ENCODE peak calls at places on chromosomes 12 and 14, in eight cellular contexts. J, V, P, C, A, Z, W and Y are unnamed samples.
A peak's percentile ranks its signal among the peaks of the same experiment; 100 is the strongest.

GRCh38 chr14:75315143-75315542 is 36.5 kb downstream of the FOS start:
- DNase-seq in J (peak; percentile 70), V (peak; percentile 44), P (no peak), C (no peak), A (no peak), Z (peak; percentile 84), W (no peak), Y (peak; percentile 42)

GRCh38 chr12:120377611-120378010 is 8.6 kb upstream of the MSI1 start:
- DNase-seq in J (no peak), V (no peak), P (no peak), C (no peak), A (no peak), Z (no peak), W (no peak), Y (no peak)

GRCh38 chr12:1642513-1642912 is 13.5 kb downstream of the WNT5B start:
- DNase-seq in J (no peak), V (no peak), P (no peak), C (no peak), A (no peak), Z (no peak), W (no peak), Y (no peak)

GRCh38 chr14:102872020-102872419 is 50.4 kb upstream of the AMN start:
- DNase-seq in J (no peak), V (no peak), P (no peak), C (no peak), A (no peak), Z (no peak), W (no peak), Y (no peak)

GRCh38 chr12:62522984-62523383 is 56.4 kb downstream of the MON2 start:
- DNase-seq in J (no peak), V (no peak), P (no peak), C (no peak), A (no peak), Z (no peak), W (no peak), Y (no peak)

GRCh38 chr12:13071305-13072280 is 27.4 kb downstream of the FAM234B start:
- DNase-seq in J (no peak), V (no peak), P (no peak), C (no peak), A (no peak), Z (no peak), W (no peak), Y (no peak)

GRCh38 chr14:75615200-75615599 is 36.8 kb downstream of the FLVCR2 start:
- DNase-seq in J (no peak), V (no peak), P (no peak), C (peak; percentile 75), A (no peak), Z (no peak), W (no peak), Y (no peak)

GRCh38 chr12:132524405-132524804 is 34.5 kb downstream of the FBRSL1 start:
- DNase-seq in J (peak; percentile 93), V (no peak), P (no peak), C (no peak), A (no peak), Z (peak; percentile 38), W (no peak), Y (peak; percentile 3)

GRCh38 chr12:62716037-62716436 is 218.9 kb downstream of the PPM1H start:
- DNase-seq in J (no peak), V (no peak), P (no peak), C (no peak), A (no peak), Z (no peak), W (no peak), Y (no peak)

GRCh38 chr14:106455026-106455425 is 928.6 kb downstream of the TMEM121 start:
- DNase-seq in J (no peak), V (peak; percentile 55), P (no peak), C (no peak), A (no peak), Z (no peak), W (no peak), Y (no peak)

GRCh38 chr14:106460916-106461315 is 934.5 kb downstream of the TMEM121 start:
- DNase-seq in J (no peak), V (no peak), P (no peak), C (no peak), A (no peak), Z (no peak), W (no peak), Y (no peak)

GRCh38 chr14:106459971-106460730 is 933.8 kb downstream of the TMEM121 start:
- DNase-seq in J (no peak), V (peak; percentile 58), P (no peak), C (no peak), A (no peak), Z (no peak), W (no peak), Y (no peak)
- TF ChIP-seq CTCF in J (peak; percentile 62), V (peak; percentile 68), P (no peak), C (peak; percentile 39), A (no peak), Z (no peak), W (no peak), Y (no peak)

GRCh38 chr12:87266305-87266704 is 762.9 kb downstream of the C12orf50 start:
- DNase-seq in J (no peak), V (peak; percentile 6), P (peak; percentile 17), C (no peak), A (no peak), Z (no peak), W (no peak), Y (no peak)
- TF ChIP-seq CTCF in J (peak; percentile 23), V (peak; percentile 56), P (peak; percentile 26), C (no peak), A (no peak), Z (peak; percentile 16), W (no peak), Y (no peak)

GRCh38 chr14:34794217-34794616 is 79.8 kb upstream of the CFL2 start:
- DNase-seq in J (no peak), V (no peak), P (no peak), C (no peak), A (no peak), Z (no peak), W (no peak), Y (no peak)
- TF ChIP-seq CTCF in J (no peak), V (no peak), P (no peak), C (no peak), A (no peak), Z (no peak), W (no peak), Y (no peak)

DNA sequence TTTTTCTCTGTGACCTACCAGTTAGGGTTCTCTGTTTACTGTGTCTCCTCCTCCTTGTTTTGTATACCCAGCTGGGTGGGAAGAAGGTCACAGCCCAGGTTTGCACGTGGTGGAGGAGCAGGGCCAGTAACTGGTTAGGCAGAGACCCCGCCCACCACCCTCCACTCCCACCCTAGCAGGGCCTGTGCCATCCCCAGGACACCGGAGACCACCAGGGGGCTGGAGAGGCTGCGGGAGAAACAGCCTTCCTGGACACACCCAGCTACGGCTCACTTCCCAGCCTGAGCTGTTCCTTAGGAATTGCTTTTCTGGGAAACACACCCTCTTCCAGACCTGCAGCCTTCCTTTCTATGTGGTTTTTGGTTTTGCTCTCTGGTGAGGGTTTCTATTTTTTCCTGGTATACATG is 21.1 kb downstream of the BDKRB2 start:
- DNase-seq in J (peak; percentile 70), V (peak; percentile 71), P (peak; percentile 31), C (no peak), A (no peak), Z (no peak), W (no peak), Y (peak; percentile 70)
- TF ChIP-seq CTCF in J (peak; percentile 46), V (peak; percentile 46), P (peak; percentile 15), C (no peak), A (peak; percentile 46), Z (peak; percentile 15), W (no peak), Y (peak; percentile 56)

GRCh38 chr12:90945070-90945649 is 9.8 kb downstream of the CCER1 start:
- DNase-seq in J (peak; percentile 44), V (no peak), P (peak; percentile 25), C (no peak), A (no peak), Z (peak; percentile 52), W (no peak), Y (peak; percentile 54)
- TF ChIP-seq CTCF in J (peak; percentile 79), V (peak; percentile 50), P (peak; percentile 71), C (peak; percentile 15), A (peak; percentile 61), Z (peak; percentile 39), W (peak; percentile 21), Y (peak; percentile 51)

GRCh38 chr12:127559349-127560040 is 707.5 kb upstream of the TMEM132C start:
- DNase-seq in J (no peak), V (peak; percentile 11), P (peak; percentile 43), C (peak; percentile 73), A (peak; percentile 70), Z (peak; percentile 97), W (no peak), Y (peak; percentile 44)
- TF ChIP-seq CTCF in J (no peak), V (peak; percentile 19), P (peak; percentile 47), C (peak; percentile 7), A (peak; percentile 71), Z (peak; percentile 88), W (no peak), Y (peak; percentile 33)

GRCh38 chr12:122867701-122868461 is 28.0 kb downstream of the VPS37B start:
- DNase-seq in J (no peak), V (peak; percentile 76), P (peak; percentile 49), C (peak; percentile 83), A (no peak), Z (no peak), W (peak; percentile 70), Y (peak; percentile 78)

GRCh38 chr12:122864894-122865253 is 29.6 kb downstream of the HIP1R start:
- DNase-seq in J (no peak), V (no peak), P (no peak), C (no peak), A (no peak), Z (no peak), W (peak; percentile 46), Y (no peak)

GRCh38 chr12:122866379-122866778 is 29.5 kb downstream of the VPS37B start:
- DNase-seq in J (no peak), V (no peak), P (no peak), C (peak; percentile 72), A (no peak), Z (no peak), W (peak; percentile 51), Y (no peak)

GRCh38 chr12:122866950-122867607 is 28.8 kb downstream of the VPS37B start:
- DNase-seq in J (no peak), V (no peak), P (no peak), C (peak; percentile 78), A (no peak), Z (no peak), W (peak; percentile 58), Y (no peak)

GRCh38 chr12:122865268-122866231 is 30.3 kb downstream of the HIP1R start:
- DNase-seq in J (no peak), V (peak; percentile 53), P (no peak), C (peak; percentile 79), A (no peak), Z (no peak), W (peak; percentile 69), Y (no peak)
- TF ChIP-seq CTCF in J (peak; percentile 59), V (peak; percentile 50), P (peak; percentile 15), C (no peak), A (peak; percentile 43), Z (peak; percentile 53), W (peak; percentile 15), Y (no peak)